ENCODE peak calls at places on chromosomes 7 and 10, in four cellular contexts. N is BJ; L is activated CD8-positive, alpha-beta T cell treated with anti-CD3 and anti-CD28 coated beads for 36 hours; T is natural killer cell. G is an unnamed sample.

GRCh38 chr7:494261-494687 is 25.4 kb downstream of the PDGFA start:
- DNase-seq in N (no peak), L (no peak), T (no peak), G (peak)

GRCh38 chr10:21195149-21195731 is 298.1 kb upstream of the NEBL start:
- DNase-seq in N (no peak), L (no peak), T (no peak), G (no peak)

GRCh38 chr10:112650588-112651030 is 203.6 kb downstream of the VTI1A start:
- DNase-seq in N (no peak), L (no peak), T (no peak), G (no peak)

GRCh38 chr7:101869901-101870290 is 52.5 kb downstream of the CUX1 start:
- DNase-seq in N (no peak), L (no peak), T (no peak), G (no peak)

GRCh38 chr7:11458736-11459483 is 373.1 kb downstream of the THSD7A start:
- DNase-seq in N (peak), L (no peak), T (no peak), G (no peak)

GRCh38 chr7:106793015-106793651 is 71.9 kb upstream of the PIK3CG start:
- DNase-seq in N (no peak), L (no peak), T (no peak), G (no peak)

GRCh38 chr7:157432957-157433576 is 96.3 kb downstream of the DNAJB6 start:
- DNase-seq in N (no peak), L (peak), T (peak), G (no peak)

GRCh38 chr7:75809396-75809795 is 4.2 kb downstream of the CCL24 start:
- DNase-seq in N (no peak), L (no peak), T (no peak), G (no peak)

GRCh38 chr10:20237091-20237570 is 420.9 kb downstream of the PLXDC2 start:
- DNase-seq in N (no peak), L (no peak), T (no peak), G (no peak)

GRCh38 chr7:12803542-12803941 is 116.1 kb downstream of the ARL4A start:
- DNase-seq in N (no peak), L (no peak), T (no peak), G (no peak)

GRCh38 chr7:105345725-105346124 is 43.0 kb downstream of the SRPK2 start:
- DNase-seq in N (no peak), L (no peak), T (no peak), G (no peak)

GRCh38 chr7:55641811-55642210 is 69.5 kb upstream of the VOPP1 start:
- DNase-seq in N (no peak), L (peak), T (no peak), G (no peak)

GRCh38 chr7:27161721-27162547 is 3.4 kb downstream of the HOXA9 start:
- DNase-seq in N (no peak), L (no peak), T (peak), G (peak)

GRCh38 chr7:108454674-108455523 is 1.3 kb downstream of the NRCAM start:
- DNase-seq in N (no peak), L (peak), T (no peak), G (no peak)

GRCh38 chr10:121188005-121188404 is 336.8 kb downstream of the WDR11 start:
- DNase-seq in N (no peak), L (no peak), T (no peak), G (no peak)

GRCh38 chr7:40716052-40716451 is 581.2 kb downstream of the SUGCT start:
- DNase-seq in N (no peak), L (no peak), T (no peak), G (no peak)

GRCh38 chr7:128383781-128384180 is 22.3 kb upstream of the PRRT4 start:
- DNase-seq in N (no peak), L (no peak), T (no peak), G (no peak)

GRCh38 chr10:35185260-35186034 is 58.8 kb downstream of the CREM start:
- DNase-seq in N (no peak), L (no peak), T (no peak), G (no peak)

GRCh38 chr10:75019360-75019759 is 92.1 kb upstream of the SAMD8 start:
- DNase-seq in N (no peak), L (no peak), T (no peak), G (no peak)

GRCh38 chr7:117152213-117153007 is 170.4 kb downstream of the WNT2 start:
- DNase-seq in N (no peak), L (no peak), T (no peak), G (no peak)

GRCh38 chr10:47346572-47347302 is 1.4 kb upstream of the RBP3 start:
- DNase-seq in N (no peak), L (no peak), T (no peak), G (peak)

GRCh38 chr10:103507235-103508191 is 14.0 kb downstream of the NEURL1 start:
- DNase-seq in N (no peak), L (no peak), T (no peak), G (no peak)
- TF ChIP-seq CTCF in N (no peak), L (no peak), T (no peak), G (no peak)

DNA sequence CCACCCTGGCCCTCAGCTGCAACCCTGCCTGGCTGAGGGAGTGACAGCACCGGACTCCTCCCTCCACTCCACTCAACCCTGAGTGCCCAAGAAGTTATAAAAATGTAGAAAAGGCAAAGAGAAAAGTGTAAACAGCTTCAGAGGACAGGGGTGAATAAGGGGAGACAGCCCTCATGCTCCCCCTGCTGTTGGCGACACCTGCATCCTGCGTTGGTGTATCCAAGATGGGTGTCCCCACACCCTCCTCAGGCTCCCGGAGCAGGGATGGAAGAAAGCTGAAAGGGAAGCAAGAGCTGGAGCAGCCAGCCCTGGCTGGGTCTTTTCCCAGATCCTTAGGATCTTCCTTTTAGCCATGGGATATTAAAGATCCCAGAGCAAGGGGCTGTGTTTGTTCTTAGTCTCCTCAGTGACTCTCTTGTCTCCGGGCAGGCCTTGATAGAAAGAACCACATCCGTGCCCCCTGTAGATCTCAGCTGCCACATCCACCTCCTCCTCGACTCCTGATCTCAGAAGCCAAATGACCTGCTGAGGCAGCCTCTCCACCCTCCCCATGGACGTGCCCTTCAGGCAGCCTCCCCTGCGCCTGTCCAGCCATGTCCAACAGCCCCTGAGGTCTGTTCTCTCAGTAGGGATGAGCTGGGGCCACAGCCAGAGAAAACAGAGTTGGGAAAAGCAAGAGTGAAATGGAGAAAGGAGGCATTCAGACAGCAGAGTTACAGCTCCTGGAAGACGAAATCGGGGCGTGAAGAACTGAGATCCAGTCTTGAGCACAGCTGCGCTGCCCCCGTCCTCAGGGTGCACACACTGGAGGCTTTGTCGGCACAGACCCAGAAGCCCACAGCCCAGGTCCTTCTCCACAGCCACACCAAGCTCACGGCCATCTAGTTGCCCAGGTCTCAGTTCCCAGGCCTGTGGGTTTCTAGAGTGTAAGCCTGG is 6.8 kb downstream of the FAM131B start:
- DNase-seq in N (no peak), L (no peak), T (no peak), G (no peak)
- TF ChIP-seq CTCF in N (no peak), L (no peak), T (no peak), G (no peak)

GRCh38 chr7:44286182-44286617 is 39.2 kb downstream of the CAMK2B start:
- DNase-seq in N (no peak), L (no peak), T (peak), G (peak)
- TF ChIP-seq CTCF in N (no peak), L (no peak), T (no peak), G (no peak)

GRCh38 chr7:142298009-142298408 is 40.2 kb upstream of the PRSS58 start:
- DNase-seq in N (no peak), L (no peak), T (no peak), G (no peak)
- TF ChIP-seq CTCF in N (no peak), L (no peak), T (no peak), G (peak)

DNA sequence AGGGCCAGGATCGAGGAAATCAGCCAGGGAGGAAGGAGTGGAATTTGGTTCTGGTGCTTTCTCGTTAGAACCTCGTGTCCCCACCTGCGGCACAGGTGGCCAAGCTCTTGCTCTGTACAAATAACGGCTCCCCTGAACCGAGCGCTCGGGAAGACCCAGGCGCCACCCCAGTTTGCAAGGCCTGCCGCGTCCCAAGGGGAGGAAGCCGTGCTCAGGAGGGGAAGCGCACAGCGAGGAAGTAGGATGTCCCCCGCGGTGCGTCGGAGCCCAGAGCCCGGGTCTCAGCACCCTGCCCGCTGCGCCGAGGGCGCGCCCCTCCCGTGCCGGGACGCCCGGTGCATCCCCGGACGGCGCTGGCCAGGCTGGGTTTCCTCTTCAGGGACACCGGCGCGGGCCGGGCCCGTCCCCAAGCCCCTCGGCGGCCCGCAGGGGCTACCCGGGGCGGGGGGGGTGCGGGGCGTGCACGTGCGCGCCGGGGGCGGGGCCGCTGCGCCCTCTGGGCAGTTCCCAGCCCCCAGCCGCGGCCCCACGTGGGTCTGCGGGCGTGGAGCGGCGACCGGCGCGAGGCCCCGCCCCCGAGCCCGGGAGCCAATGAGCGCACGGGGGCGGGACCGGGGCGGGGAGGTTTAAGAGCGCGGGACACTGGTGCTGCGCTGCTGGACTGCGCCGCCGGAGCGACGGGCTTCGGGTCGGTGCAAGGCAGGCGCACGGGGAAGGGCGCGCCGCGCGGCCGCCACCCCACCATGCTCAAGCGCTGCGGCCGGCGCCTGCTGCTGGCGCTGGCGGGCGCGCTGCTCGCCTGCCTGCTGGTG is at the start of gene LFNG:
- DNase-seq in N (peak), L (peak), T (peak), G (peak)
- TF ChIP-seq CTCF in N (no peak), L (no peak), T (no peak), G (no peak)

DNA sequence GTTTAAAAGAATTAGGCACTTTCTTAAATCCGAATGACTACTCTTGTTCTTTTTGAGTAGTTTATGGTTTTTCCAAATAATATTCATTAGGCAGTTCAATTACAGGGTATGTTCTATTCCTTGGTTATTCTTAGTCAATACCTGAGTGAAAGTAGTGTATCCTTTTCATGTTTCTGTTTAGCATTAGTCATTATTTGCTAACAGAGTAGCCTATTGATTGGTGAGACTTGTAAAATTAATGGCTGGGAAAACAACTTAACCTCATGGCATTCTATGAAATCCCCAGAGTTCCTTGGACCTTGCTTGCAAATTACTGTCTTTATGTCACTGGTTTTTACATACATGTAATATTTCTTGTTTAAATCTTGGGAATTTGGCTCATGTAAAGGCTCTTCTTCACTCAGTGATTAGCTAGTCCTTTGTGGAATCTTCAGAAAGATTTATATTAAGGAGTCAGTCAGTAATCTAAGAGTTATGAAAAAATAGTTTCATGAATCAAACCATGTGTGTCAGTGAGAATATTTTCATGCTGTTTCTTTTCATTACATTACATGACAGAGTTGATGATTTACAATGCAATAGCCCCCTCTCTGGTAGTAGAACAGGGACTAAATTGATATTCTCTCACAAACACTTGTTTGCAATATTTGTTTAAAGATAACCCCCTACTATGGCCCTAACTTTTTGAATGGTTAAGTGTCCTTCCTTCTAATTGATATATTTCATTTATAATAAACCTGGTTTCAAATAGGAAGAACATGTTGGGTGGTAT is 81.5 kb upstream of the LRRTM3 start:
- DNase-seq in N (no peak), L (no peak), T (no peak), G (no peak)
- TF ChIP-seq CTCF in N (no peak), L (no peak), T (no peak), G (no peak)

GRCh38 chr10:102714621-102715455 is at the start of gene SFXN2:
- DNase-seq in N (no peak), L (peak), T (no peak), G (peak)
- TF ChIP-seq CTCF in N (no peak), L (peak), T (no peak), G (no peak)

DNA sequence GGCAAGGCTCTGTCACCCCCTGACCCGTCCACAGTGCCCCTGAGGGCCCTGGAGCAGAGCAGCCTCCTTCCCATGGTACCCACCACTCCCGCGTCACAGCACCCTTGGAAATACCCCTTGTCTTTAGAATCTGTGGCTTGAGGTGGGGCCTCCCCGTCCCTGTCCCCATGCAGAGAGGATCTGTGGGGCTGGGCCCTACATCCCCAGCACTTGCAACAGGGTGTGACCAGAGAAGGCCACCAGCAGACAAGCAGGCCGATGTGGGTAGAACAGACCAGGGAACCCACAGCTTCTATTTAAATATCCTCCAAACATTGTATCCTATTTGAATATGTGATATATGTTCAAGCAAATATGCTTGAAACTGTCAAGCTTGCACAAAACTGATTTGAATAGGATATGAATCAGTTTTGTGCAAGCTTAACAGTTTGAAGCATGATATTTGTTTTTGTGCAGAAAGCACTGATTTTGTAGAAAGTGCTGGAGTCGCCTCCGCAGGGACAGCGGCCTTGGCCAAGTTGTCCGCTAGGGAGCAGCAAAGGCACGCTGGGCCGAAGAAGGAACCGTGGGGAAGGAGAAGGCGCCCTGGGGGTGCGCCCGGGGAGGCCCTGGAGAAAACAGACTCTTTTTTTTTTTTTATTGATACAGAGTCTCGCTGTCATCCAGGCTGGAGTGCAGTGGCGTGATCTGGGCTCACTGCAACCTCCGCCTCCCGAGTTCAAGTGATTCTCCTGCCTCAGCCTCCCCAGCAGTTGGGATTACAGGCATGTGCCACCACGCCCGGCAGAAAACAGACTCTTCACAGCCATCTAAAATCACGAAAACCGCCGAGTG is 2.2 kb downstream of the CFAP46 start:
- DNase-seq in N (no peak), L (peak), T (peak), G (no peak)
- TF ChIP-seq CTCF in N (peak), L (peak), T (no peak), G (peak)

GRCh38 chr10:115710136-115710535 is 562.9 kb downstream of the GFRA1 start:
- DNase-seq in N (no peak), L (no peak), T (no peak), G (no peak)
- TF ChIP-seq CTCF in N (no peak), L (no peak), T (no peak), G (no peak)

DNA sequence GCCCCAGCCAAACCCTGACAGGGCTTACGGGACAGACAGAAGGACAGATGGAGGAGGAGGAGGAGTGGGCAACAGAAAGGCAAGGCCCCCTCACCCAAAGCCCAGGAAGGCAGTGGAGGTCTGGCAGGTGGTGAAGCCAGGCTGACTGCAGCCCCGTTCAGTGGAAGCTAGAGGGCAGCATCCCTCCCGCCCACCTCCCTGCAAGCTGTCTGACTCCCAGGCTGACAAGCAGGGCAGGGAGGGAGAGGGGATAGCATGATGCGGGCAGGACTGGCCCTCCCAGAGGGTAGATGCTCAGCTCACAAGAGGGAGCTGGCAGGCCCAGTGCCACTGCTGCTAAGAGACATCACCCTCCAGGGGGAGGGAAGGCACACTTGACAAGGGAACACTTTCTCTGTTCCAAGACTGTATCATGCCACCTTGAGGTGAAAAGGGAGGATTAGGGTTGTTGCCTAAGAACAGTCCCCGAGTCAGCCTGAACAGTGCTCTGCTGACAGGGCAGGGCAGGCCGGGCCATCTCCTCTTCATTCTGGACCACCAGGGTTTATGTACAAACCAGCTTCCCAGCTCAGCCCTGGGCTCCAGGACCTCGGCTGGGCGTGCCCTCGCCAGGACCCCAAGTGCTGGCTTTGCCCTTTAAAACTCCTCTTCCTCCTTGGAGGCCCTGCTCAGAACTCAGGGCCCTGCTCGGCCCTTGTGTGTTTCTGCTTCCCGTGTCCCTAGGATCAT is 61.8 kb downstream of the RASGEF1A start:
- DNase-seq in N (no peak), L (peak), T (peak), G (peak)
- TF ChIP-seq CTCF in N (peak), L (peak), T (peak), G (peak)